ENCODE peak calls at places on chromosomes 4 and X, in four cellular contexts. One of them, this sample, is unnamed.
A peak's percentile ranks its signal among the peaks of the same experiment; 100 is the strongest.

GRCh38 chrX:130771648-130772312 is 131.2 kb downstream of the ENOX2 start:
- DNase-seq in GM12878: no peak
- DNase-seq in K562: no peak
- DNase-seq in HepG2: no peak
- DNase-seq in this sample: no peak

GRCh38 chrX:106437407-106437806 is 174.4 kb upstream of the RADX start:
- DNase-seq in GM12878: no peak
- DNase-seq in HepG2: no peak
- DNase-seq in K562: no peak
- DNase-seq in this sample: no peak

GRCh38 chr4:69861756-69862155 is 1.8 kb upstream of the SULT1E1 start:
- DNase-seq in GM12878: no peak
- DNase-seq in HepG2: no peak
- DNase-seq in K562: no peak
- DNase-seq in this sample: no peak

GRCh38 chr4:71827811-71828210 is 43.9 kb upstream of the GC start:
- DNase-seq in K562: no peak
- DNase-seq in GM12878: no peak
- DNase-seq in HepG2: no peak
- DNase-seq in this sample: no peak

GRCh38 chr4:34644716-34645115 is 1599.6 kb downstream of the ARAP2 start:
- DNase-seq in HepG2: no peak
- DNase-seq in GM12878: no peak
- DNase-seq in K562: no peak
- DNase-seq in this sample: no peak

GRCh38 chrX:46551494-46552128 is 6.4 kb upstream of the ZNF674 start:
- DNase-seq in K562: no peak
- DNase-seq in GM12878: no peak
- DNase-seq in HepG2: no peak
- DNase-seq in this sample: no peak

GRCh38 chrX:112759512-112759911 is 79.8 kb upstream of the LHFPL1 start:
- DNase-seq in GM12878: no peak
- DNase-seq in K562: no peak
- DNase-seq in HepG2: no peak
- DNase-seq in this sample: no peak

GRCh38 chr4:182918791-182919302 is 1.7 kb upstream of the DCTD start:
- DNase-seq in HepG2: no peak
- DNase-seq in GM12878: peak; percentile 40
- DNase-seq in K562: no peak
- DNase-seq in this sample: no peak

GRCh38 chr4:106062452-106062875 is 167.2 kb downstream of the NPNT start:
- DNase-seq in K562: no peak
- DNase-seq in GM12878: no peak
- DNase-seq in HepG2: peak; percentile 80
- DNase-seq in this sample: no peak
- TF ChIP-seq POLR2AphosphoS5 in K562: no peak
- TF ChIP-seq POLR2AphosphoS5 in GM12878: no peak
- TF ChIP-seq POLR2AphosphoS5 in HepG2: no peak
- TF ChIP-seq POLR2AphosphoS5 in this sample: no peak

GRCh38 chr4:109730294-109731051 is 603 bp upstream of the PLA2G12A start:
- DNase-seq in K562: peak; percentile 15
- DNase-seq in GM12878: peak; percentile 13
- DNase-seq in HepG2: no peak
- DNase-seq in this sample: peak; percentile 17
- TF ChIP-seq ATF2 in K562: no peak
- TF ChIP-seq ATF2 in GM12878: no peak
- TF ChIP-seq ATF2 in HepG2: no peak
- TF ChIP-seq ATF2 in this sample: no peak

GRCh38 chr4:6915041-6916005 is 5.7 kb downstream of the TBC1D14 start:
- DNase-seq in GM12878: no peak
- DNase-seq in HepG2: no peak
- DNase-seq in K562: no peak
- DNase-seq in this sample: no peak
- TF ChIP-seq POLR2AphosphoS5 in GM12878: no peak
- TF ChIP-seq POLR2AphosphoS5 in HepG2: no peak
- TF ChIP-seq POLR2AphosphoS5 in K562: no peak
- TF ChIP-seq POLR2AphosphoS5 in this sample: no peak

GRCh38 chr4:159201168-159201567 is 98.3 kb downstream of the RAPGEF2 start:
- DNase-seq in K562: no peak
- DNase-seq in HepG2: no peak
- DNase-seq in GM12878: no peak
- DNase-seq in this sample: no peak
- TF ChIP-seq ATF2 in K562: no peak
- TF ChIP-seq ATF2 in HepG2: no peak
- TF ChIP-seq ATF2 in GM12878: no peak
- TF ChIP-seq ATF2 in this sample: no peak

DNA sequence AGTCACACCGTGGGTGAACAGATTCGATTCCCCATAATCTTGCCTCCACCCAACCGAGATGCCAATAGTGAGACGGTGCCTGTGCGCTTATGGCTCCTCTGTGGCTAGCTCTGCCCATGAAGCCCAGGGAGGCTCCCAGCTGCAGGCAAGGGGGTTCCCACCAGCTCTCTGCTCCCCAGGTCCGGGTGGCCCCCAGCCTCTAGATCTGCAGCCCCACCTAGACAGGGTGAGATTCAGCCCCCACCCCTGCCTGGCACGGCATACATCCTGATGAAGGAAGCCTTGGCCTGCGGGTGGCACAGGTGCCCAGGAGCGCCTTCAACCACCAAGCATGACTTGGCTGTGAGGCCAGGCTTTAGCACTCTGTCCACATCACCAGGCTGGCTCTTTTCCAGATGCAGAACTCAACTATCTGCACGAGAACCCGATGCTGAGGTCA is 40.6 kb downstream of the WDR1 start:
- DNase-seq in HepG2: no peak
- DNase-seq in GM12878: no peak
- DNase-seq in K562: no peak
- DNase-seq in this sample: no peak
- TF ChIP-seq POLR2AphosphoS5 in HepG2: no peak
- TF ChIP-seq POLR2AphosphoS5 in GM12878: peak; percentile 57
- TF ChIP-seq POLR2AphosphoS5 in K562: no peak
- TF ChIP-seq POLR2AphosphoS5 in this sample: peak; percentile 30

GRCh38 chr4:88908521-88908920 is 148.5 kb downstream of the FAM13A start:
- DNase-seq in GM12878: no peak
- DNase-seq in K562: no peak
- DNase-seq in HepG2: no peak
- DNase-seq in this sample: no peak
- TF ChIP-seq ATF2 in GM12878: no peak
- TF ChIP-seq ATF2 in K562: no peak
- TF ChIP-seq ATF2 in HepG2: no peak
- TF ChIP-seq ATF2 in this sample: no peak

DNA sequence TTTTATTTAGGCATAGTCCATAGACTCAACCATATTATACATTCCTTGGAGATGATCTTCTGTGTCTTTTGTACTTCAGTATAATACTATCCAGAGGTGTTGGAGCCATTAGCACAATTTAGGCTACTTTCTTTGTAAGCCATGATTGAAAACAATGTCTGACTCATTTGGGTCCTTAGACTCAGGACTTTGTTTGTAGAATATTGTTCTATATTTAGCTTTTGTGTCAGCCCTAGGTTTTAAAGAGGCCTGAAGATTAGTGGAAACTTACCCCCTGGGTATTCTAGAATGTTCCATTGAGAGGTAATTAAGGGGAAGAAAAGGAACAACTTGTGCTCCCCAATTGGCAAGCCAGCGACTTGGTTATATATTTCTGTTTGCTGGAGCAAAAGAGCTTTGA is 145.2 kb upstream of the SCML1 start:
- DNase-seq in GM12878: no peak
- DNase-seq in K562: no peak
- DNase-seq in HepG2: no peak
- DNase-seq in this sample: no peak
- TF ChIP-seq POLR2AphosphoS5 in GM12878: no peak
- TF ChIP-seq POLR2AphosphoS5 in K562: no peak
- TF ChIP-seq POLR2AphosphoS5 in HepG2: no peak
- TF ChIP-seq POLR2AphosphoS5 in this sample: no peak

DNA sequence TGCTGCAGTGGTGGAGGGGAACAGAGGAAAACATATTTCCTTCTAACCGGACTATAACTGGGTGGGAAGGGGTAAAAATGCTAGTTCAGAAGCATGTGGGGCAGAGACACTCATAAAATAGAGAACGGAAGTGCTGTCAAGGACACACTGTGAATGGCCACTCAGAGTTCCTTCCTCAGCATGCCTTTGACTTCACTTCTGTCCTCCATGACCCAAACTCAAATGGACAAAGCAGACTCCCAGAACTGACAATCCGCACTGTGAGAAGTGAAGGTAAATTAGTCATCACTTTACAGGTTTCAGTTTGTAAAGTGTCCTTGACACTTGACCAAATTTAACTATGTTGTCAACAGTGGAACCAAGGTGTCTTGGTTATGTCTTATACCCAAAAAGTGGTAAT is 30.2 kb upstream of the ELF2 start:
- DNase-seq in K562: no peak
- DNase-seq in GM12878: no peak
- DNase-seq in HepG2: no peak
- DNase-seq in this sample: no peak
- TF ChIP-seq ATF2 in K562: no peak
- TF ChIP-seq ATF2 in GM12878: no peak
- TF ChIP-seq ATF2 in HepG2: no peak
- TF ChIP-seq ATF2 in this sample: no peak

DNA sequence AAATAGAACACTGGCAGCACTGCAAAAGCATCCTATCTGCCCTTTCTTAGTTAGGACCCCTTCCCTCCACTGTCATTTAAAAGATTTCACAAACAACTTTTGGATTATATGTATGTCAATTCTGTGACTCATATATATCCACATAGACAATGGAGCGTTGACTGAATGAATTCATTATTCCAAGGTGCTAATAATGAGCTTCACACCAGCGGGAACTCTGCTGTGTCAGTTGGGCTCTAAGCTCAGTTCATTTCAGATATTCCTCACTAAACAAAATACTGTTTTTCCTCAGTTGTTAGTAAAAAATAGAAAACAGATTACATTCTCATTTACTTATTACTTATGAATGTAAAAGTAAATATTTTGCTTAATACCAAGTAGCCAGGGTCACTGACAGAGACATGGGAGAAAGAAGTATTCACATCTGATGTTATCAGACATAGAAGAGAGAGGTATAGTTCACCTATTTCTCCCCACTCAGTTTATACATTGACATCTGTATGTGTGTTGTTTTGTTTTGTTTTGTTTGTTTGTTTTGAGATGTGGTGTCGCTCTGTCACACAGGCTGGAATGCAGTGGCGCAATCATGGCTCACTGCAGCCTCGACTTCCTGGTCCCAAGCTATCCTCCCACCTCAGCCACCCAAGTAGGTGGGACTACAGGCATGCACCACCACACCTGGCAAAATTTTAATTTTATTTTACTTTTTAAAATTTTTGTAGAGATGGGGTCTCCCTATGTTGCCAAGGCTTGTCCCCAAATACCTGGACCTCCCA is 10.9 kb downstream of the NFKB1 start:
- DNase-seq in K562: no peak
- DNase-seq in HepG2: no peak
- DNase-seq in GM12878: no peak
- DNase-seq in this sample: no peak
- TF ChIP-seq POLR2AphosphoS5 in K562: no peak
- TF ChIP-seq POLR2AphosphoS5 in HepG2: no peak
- TF ChIP-seq POLR2AphosphoS5 in GM12878: peak; percentile 38
- TF ChIP-seq POLR2AphosphoS5 in this sample: no peak

GRCh38 chrX:18278448-18278847 is 57.8 kb upstream of the BEND2 start:
- DNase-seq in HepG2: no peak
- DNase-seq in GM12878: no peak
- DNase-seq in K562: no peak
- DNase-seq in this sample: no peak
- TF ChIP-seq ATF2 in HepG2: no peak
- TF ChIP-seq ATF2 in GM12878: no peak
- TF ChIP-seq ATF2 in K562: no peak
- TF ChIP-seq ATF2 in this sample: no peak